ENCODE peak calls at places on chromosomes 5 and 9, in nine cellular contexts. A is GM23338, U is HL-60, M is GM12878, N is SK-N-SH, W is A549, V is Panc1, J is HCT116, S is HepG2. Z is an unnamed sample.

GRCh38 chr5:38672059-38672791 is 115.8 kb upstream of the LIFR start:
- DNase-seq in A (no peak), M (no peak), N (no peak), W (peak; percentile 48), U (no peak), J (no peak), S (peak; percentile 64), V (no peak), Z (no peak)

GRCh38 chr5:27450607-27451006 is 412.2 kb upstream of the CDH9 start:
- DNase-seq in M (no peak), W (no peak), J (no peak), U (no peak), N (no peak), S (no peak), V (no peak), A (no peak), Z (no peak)

GRCh38 chr9:109264865-109265532 is 55.9 kb downstream of the EPB41L4B start:
- DNase-seq in M (no peak), W (no peak), N (peak; percentile 64), S (no peak), U (no peak), A (no peak), J (no peak), V (no peak), Z (no peak)

GRCh38 chr9:130681769-130682489 is 11.7 kb upstream of the EXOSC2 start:
- DNase-seq in M (no peak), A (peak; percentile 64), V (no peak), U (peak; percentile 21), W (no peak), J (no peak), S (no peak), N (no peak), Z (no peak)

GRCh38 chr9:129235931-129236331 is 57.9 kb upstream of the IER5L start:
- DNase-seq in V (no peak), S (no peak), U (no peak), M (no peak), W (no peak), J (no peak), N (no peak), A (no peak), Z (no peak)

GRCh38 chr5:155700333-155700732 is 626.6 kb upstream of the SGCD start:
- DNase-seq in M (no peak), N (no peak), J (no peak), V (no peak), A (peak; percentile 61), U (peak; percentile 16), W (no peak), S (no peak), Z (no peak)

GRCh38 chr5:5658226-5658625 is 235.7 kb downstream of the ICE1 start:
- DNase-seq in A (no peak), U (no peak), W (no peak), M (peak; percentile 3), N (no peak), S (no peak), J (no peak), V (no peak), Z (no peak)

GRCh38 chr9:86943223-86943870 is 4.0 kb downstream of the GAS1 start:
- DNase-seq in N (no peak), A (peak; percentile 16), U (no peak), W (no peak), M (no peak), V (no peak), J (no peak), S (peak; percentile 33), Z (no peak)

GRCh38 chr9:115900698-115901097 is 252.9 kb upstream of the PAPPA start:
- DNase-seq in V (no peak), J (no peak), W (no peak), U (no peak), S (no peak), M (no peak), N (no peak), A (no peak), Z (no peak)

GRCh38 chr5:68659876-68660275 is 433.9 kb upstream of the SLC30A5 start:
- DNase-seq in S (no peak), A (no peak), V (no peak), J (no peak), M (no peak), W (no peak), N (no peak), U (no peak), Z (no peak)

GRCh38 chr5:146731909-146732659 is 146.5 kb downstream of the PPP2R2B start:
- DNase-seq in N (no peak), J (peak; percentile 79), W (peak; percentile 29), A (peak; percentile 45), U (no peak), V (peak; percentile 69), M (no peak), S (no peak), Z (no peak)

GRCh38 chr5:50691399-50692016 is 25.1 kb downstream of the PARP8 start:
- DNase-seq in M (no peak), J (no peak), W (no peak), A (peak; percentile 67), S (no peak), V (no peak), N (no peak), U (no peak), Z (no peak)

GRCh38 chr5:10702040-10702629 is 58.9 kb downstream of the DAP start:
- DNase-seq in S (no peak), U (no peak), M (no peak), V (no peak), A (no peak), J (peak; percentile 68), N (no peak), W (no peak), Z (peak; percentile 73)

GRCh38 chr9:31137850-31138160 is 1246.6 kb upstream of the ACO1 start:
- DNase-seq in V (no peak), J (no peak), U (no peak), W (no peak), S (no peak), A (no peak), N (no peak), M (no peak), Z (no peak)

GRCh38 chr9:89750117-89750551 is 145.3 kb downstream of the GADD45G start:
- DNase-seq in V (no peak), J (no peak), W (no peak), A (peak; percentile 7), U (no peak), M (no peak), N (peak; percentile 71), S (no peak), Z (no peak)

GRCh38 chr5:167463939-167464338 is 827.5 kb upstream of the WWC1 start:
- DNase-seq in N (no peak), A (no peak), M (no peak), S (no peak), W (no peak), V (no peak), U (no peak), J (no peak), Z (no peak)

GRCh38 chr5:115842089-115842881 is 550 bp downstream of the AP3S1 start:
- DNase-seq in M (no peak), N (peak; percentile 90), S (peak; percentile 65), V (no peak), U (no peak), J (peak; percentile 51), A (peak; percentile 75), W (peak; percentile 53), Z (no peak)

GRCh38 chr9:16001856-16002255 is 449.0 kb downstream of the CCDC171 start:
- DNase-seq in A (no peak), V (no peak), M (no peak), U (no peak), S (no peak), W (no peak), J (no peak), N (no peak), Z (no peak)

GRCh38 chr9:105835721-105836120 is 141.4 kb downstream of the TMEM38B start:
- DNase-seq in W (no peak), M (no peak), A (no peak), S (no peak), J (no peak), U (no peak), N (no peak), V (no peak), Z (no peak)

GRCh38 chr9:137893670-137894069 is 16.1 kb downstream of the CACNA1B start:
- DNase-seq in A (no peak), M (no peak), U (no peak), W (no peak), J (no peak), V (no peak), S (no peak), N (peak; percentile 14), Z (no peak)
- TF ChIP-seq REST in A (no peak), M (no peak), U (no peak), W (no peak), J (no peak), V (no peak), S (no peak), N (no peak), Z (no peak)

GRCh38 chr9:84827248-84827786 is 157.8 kb downstream of the NTRK2 start:
- DNase-seq in U (no peak), J (no peak), M (no peak), A (no peak), W (no peak), N (no peak), V (no peak), S (no peak), Z (no peak)
- TF ChIP-seq REST in U (no peak), J (no peak), M (no peak), A (no peak), W (no peak), N (no peak), V (no peak), S (no peak), Z (no peak)

GRCh38 chr9:114296338-114296737 is 26.6 kb upstream of the ORM1 start:
- DNase-seq in J (no peak), A (no peak), U (no peak), S (no peak), M (no peak), N (no peak), W (no peak), V (no peak), Z (no peak)

GRCh38 chr9:114300153-114300845 is 22.6 kb upstream of the ORM1 start:
- DNase-seq in J (no peak), A (no peak), S (no peak), N (no peak), V (no peak), W (no peak), U (no peak), M (no peak), Z (no peak)

GRCh38 chr9:114301798-114302565 is 20.9 kb upstream of the ORM1 start:
- DNase-seq in A (no peak), J (no peak), V (no peak), S (no peak), W (no peak), M (no peak), N (no peak), U (no peak), Z (no peak)

GRCh38 chr9:114300846-114301797 is 21.8 kb upstream of the ORM1 start:
- DNase-seq in N (no peak), S (no peak), W (no peak), V (no peak), U (no peak), M (no peak), A (no peak), J (no peak), Z (no peak)

GRCh38 chr9:114299286-114300152 is 23.4 kb upstream of the ORM1 start:
- DNase-seq in V (no peak), U (no peak), S (no peak), M (no peak), J (no peak), A (no peak), N (no peak), W (no peak), Z (no peak)
- TF ChIP-seq REST in V (no peak), U (no peak), S (no peak), M (no peak), J (no peak), A (no peak), N (no peak), W (no peak), Z (no peak)

GRCh38 chr9:137757613-137758029 is 120.0 kb upstream of the CACNA1B start:
- DNase-seq in J (peak; percentile 19), M (peak; percentile 69), A (no peak), V (no peak), S (no peak), W (no peak), N (no peak), U (no peak), Z (no peak)
- TF ChIP-seq REST in J (no peak), M (no peak), A (no peak), V (no peak), S (no peak), W (no peak), N (no peak), U (no peak), Z (no peak)